ENCODE peak calls at places on chromosomes 2 and 18, in nine cellular contexts. F is lower lobe of right lung, V is endothelial cell, D is breast epithelium, G is nephron progenitor cell, T is cardiac fibroblast, O is psoas muscle, W is transverse colon, X is esophagus squamous epithelium. I is an unnamed sample.
A peak's percentile ranks its signal among the peaks of the same experiment; 100 is the strongest.

GRCh38 chr2:190159453-190159852 is 96.9 kb upstream of the MSTN start:
- DNase-seq in T (peak; percentile 85), V (no peak), X (no peak), D (peak; percentile 78), F (no peak), O (no peak), G (no peak), W (no peak), I (no peak)

GRCh38 chr2:146602383-146602782 is 1242.4 kb upstream of the ACVR2A start:
- DNase-seq in W (no peak), T (peak; percentile 31), F (no peak), D (no peak), G (no peak), V (no peak), O (no peak), X (no peak), I (no peak)

GRCh38 chr2:147910990-147911473 is 66.2 kb downstream of the ACVR2A start:
- DNase-seq in X (no peak), G (peak; percentile 25), F (no peak), T (peak; percentile 87), V (peak; percentile 24), O (no peak), W (no peak), D (no peak), I (no peak)

GRCh38 chr2:157257312-157258252 is at the start of gene GALNT5:
- DNase-seq in O (no peak), V (peak; percentile 36), D (no peak), W (peak; percentile 28), F (no peak), G (peak; percentile 39), T (peak; percentile 45), X (no peak), I (no peak)

GRCh38 chr2:3193423-3194330 is 183.9 kb downstream of the EIPR1 start:
- DNase-seq in X (no peak), F (no peak), D (no peak), V (no peak), T (peak; percentile 12), G (no peak), W (no peak), O (no peak), I (no peak)

GRCh38 chr2:36965751-36966369 is 476 bp downstream of the STRN start:
- DNase-seq in X (peak; percentile 14), V (peak; percentile 53), D (peak; percentile 32), T (no peak), G (peak; percentile 75), F (peak; percentile 62), W (peak; percentile 48), O (peak; percentile 57), I (peak; percentile 56)

GRCh38 chr18:22193466-22193865 is 24.1 kb downstream of the GATA6 start:
- DNase-seq in F (no peak), X (no peak), V (no peak), O (no peak), G (no peak), T (peak; percentile 77), W (peak; percentile 33), D (no peak), I (no peak)

GRCh38 chr2:68692511-68692910 is 42.1 kb upstream of the ARHGAP25 start:
- DNase-seq in O (no peak), X (no peak), D (no peak), G (no peak), F (no peak), V (no peak), T (no peak), W (no peak), I (no peak)

GRCh38 chr18:79975043-79975442 is 10.6 kb downstream of the HSBP1L1 start:
- DNase-seq in W (no peak), D (no peak), V (no peak), F (no peak), X (no peak), O (no peak), G (no peak), T (no peak), I (no peak)

GRCh38 chr18:79972720-79973119 is 8.3 kb downstream of the HSBP1L1 start:
- DNase-seq in O (no peak), F (no peak), D (no peak), X (no peak), V (no peak), W (peak; percentile 31), T (no peak), G (no peak), I (no peak)

GRCh38 chr18:79973517-79973916 is 9.1 kb downstream of the HSBP1L1 start:
- DNase-seq in O (no peak), F (no peak), T (no peak), D (no peak), X (no peak), V (no peak), W (no peak), G (no peak), I (no peak)

GRCh38 chr18:79974025-79974424 is 9.6 kb downstream of the HSBP1L1 start:
- DNase-seq in T (no peak), O (no peak), F (no peak), W (no peak), V (no peak), D (no peak), X (no peak), G (no peak), I (no peak)

DNA sequence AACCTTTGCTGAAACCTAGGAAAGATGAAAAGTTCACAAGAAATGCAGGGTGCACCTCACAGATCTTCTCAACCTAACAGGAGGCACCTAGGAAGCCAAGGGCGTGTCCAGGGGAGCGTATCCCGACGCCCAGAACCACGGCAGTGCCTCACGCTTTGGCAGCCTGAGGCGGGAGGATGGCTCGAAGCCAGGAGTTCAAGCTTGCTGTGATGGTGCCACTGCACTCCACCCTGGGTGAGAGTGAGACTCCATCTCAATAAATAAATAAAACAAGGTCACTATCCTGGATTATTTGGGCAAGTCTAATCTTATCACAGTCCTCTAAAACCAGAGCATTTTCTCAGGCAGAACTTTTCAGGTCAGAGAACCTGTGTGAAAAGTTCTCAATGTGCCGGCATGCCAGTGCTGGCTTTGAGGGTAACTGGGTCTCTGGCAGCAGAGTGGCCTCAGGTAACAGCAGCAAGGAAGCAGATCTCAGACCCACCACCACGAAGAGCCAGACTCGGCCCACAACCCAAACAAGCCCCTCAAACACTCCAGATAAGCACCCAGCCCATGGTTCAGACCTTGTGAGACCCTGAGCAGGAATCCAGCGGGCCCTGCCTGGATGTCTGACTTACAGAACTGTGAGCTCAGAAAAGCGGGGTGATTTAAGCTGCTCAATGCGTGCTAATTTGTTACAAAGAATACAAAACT is 11.7 kb downstream of the HSBP1L1 start:
- DNase-seq in X (no peak), T (no peak), D (no peak), O (no peak), G (no peak), W (peak; percentile 27), V (no peak), F (no peak), I (no peak)
- TF ChIP-seq CTCF in X (no peak), T (no peak), D (no peak), O (no peak), G (no peak), W (no peak), V (no peak), F (no peak), I (no peak)

GRCh38 chr18:5662586-5663090 is 118.8 kb upstream of the EPB41L3 start:
- DNase-seq in O (no peak), G (no peak), X (no peak), F (no peak), W (no peak), D (no peak), V (no peak), T (no peak), I (no peak)

GRCh38 chr18:5667356-5667755 is 123.6 kb upstream of the EPB41L3 start:
- DNase-seq in F (no peak), X (no peak), W (no peak), O (no peak), D (no peak), G (no peak), T (no peak), V (no peak), I (no peak)

GRCh38 chr18:5669585-5669984 is 125.8 kb upstream of the EPB41L3 start:
- DNase-seq in F (no peak), G (no peak), V (no peak), X (no peak), O (no peak), T (no peak), D (no peak), W (no peak), I (no peak)

GRCh38 chr18:5673576-5673975 is 129.8 kb upstream of the EPB41L3 start:
- DNase-seq in D (no peak), T (no peak), X (no peak), W (no peak), F (no peak), G (no peak), O (no peak), V (no peak), I (no peak)

DNA sequence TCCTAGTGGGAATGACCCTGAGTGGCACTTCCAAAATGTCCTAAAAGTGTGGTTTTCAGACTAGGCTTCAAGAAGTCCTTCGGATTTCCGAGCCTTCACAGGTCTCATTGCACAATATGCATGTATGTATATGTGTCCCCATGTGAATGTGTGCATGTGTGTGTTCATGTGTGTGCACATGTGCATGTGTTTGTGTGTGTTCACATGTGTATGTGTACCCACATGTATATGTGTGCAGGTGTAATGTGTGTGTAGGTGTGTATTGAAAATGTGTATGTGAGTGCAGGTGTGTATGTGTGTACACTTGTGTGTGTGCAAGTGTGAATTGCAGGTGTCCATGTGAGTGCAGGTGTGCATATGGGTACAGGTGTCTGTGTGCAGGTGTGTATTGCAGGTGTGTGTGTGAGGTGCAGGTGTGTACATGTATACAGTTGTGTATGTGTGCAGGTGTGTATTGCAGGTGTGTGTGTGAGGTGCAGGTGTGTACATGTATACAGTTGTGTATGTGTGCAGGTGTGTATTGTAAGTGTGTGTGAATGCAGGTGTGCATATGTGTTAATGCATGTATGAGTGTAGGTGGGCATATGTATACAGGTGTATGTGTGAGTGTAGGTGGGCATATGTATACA is 124.4 kb upstream of the EPB41L3 start:
- DNase-seq in T (no peak), D (no peak), F (no peak), W (no peak), X (no peak), G (no peak), O (no peak), V (no peak), I (no peak)
- TF ChIP-seq CTCF in T (no peak), D (no peak), F (no peak), W (no peak), X (no peak), G (no peak), O (no peak), V (no peak), I (no peak)

GRCh38 chr18:79787527-79788095 is 10.1 kb upstream of the KCNG2 start:
- DNase-seq in W (no peak), T (no peak), D (no peak), X (no peak), V (no peak), F (no peak), G (no peak), O (no peak), I (no peak)

GRCh38 chr18:79789091-79789891 is 8.4 kb upstream of the KCNG2 start:
- DNase-seq in T (no peak), F (no peak), O (no peak), G (no peak), D (no peak), X (no peak), V (no peak), W (no peak), I (no peak)

GRCh38 chr18:79789901-79790885 is 7.5 kb upstream of the KCNG2 start:
- DNase-seq in X (no peak), G (no peak), V (no peak), D (no peak), W (no peak), O (no peak), F (no peak), T (no peak), I (no peak)

GRCh38 chr18:79786781-79787526 is 10.8 kb upstream of the KCNG2 start:
- DNase-seq in T (peak; percentile 68), X (no peak), D (no peak), G (no peak), V (no peak), W (no peak), F (peak; percentile 35), O (peak; percentile 29), I (no peak)

DNA sequence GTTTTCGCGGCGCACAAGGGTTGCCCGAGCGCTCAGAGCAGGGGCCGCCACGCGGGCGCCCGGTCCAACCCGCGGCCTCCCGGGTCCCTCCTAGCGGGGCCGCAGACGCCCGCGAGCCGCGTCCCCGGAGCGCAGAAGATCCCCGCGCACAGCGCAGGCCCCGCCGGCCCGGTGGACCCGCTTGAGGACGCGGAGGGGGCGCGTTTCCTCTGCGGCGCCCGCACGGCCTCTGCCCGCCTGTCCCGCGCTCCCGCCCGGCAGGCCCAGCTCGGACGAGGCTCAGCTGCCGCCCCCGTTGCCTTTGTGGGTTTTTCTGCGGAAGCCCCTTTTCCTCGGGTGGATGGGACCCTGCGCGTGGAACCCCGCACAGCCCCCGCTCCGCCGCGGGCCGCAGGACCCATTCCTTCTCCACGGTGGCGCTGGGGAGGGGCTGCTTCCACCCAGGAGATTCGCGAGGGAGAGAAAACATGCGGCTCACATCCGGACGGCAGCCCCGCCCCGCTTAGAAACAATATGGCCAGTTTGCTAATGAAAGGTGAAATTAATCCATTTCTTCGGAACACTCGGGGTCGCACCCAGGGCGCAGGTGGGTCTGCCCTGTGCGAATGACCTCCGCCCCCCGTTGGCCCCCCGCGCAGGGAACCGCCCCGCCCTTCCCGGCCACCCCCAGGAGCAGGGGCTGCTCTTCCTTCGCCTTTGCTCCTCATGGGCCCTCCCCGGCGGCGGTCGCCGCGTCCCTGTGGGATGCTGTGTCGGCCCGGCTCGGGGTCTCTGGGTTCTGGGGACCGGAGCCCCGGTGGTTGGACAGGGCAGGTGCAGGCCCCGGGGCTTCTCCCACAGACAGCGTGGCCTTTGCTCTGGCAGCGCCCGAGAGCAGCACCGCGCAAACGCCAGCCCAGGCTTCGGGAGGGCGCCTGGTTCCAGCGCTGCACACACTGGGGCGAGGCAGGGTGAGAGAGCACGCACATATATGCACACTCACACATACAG is 9.3 kb upstream of the KCNG2 start:
- DNase-seq in G (peak; percentile 50), W (no peak), V (peak; percentile 37), T (peak; percentile 42), D (no peak), F (peak; percentile 43), O (peak; percentile 43), X (no peak), I (no peak)
- TF ChIP-seq CTCF in G (no peak), W (no peak), V (peak; percentile 41), T (no peak), D (no peak), F (no peak), O (no peak), X (no peak), I (no peak)

GRCh38 chr2:239539083-239539775 is 138.4 kb upstream of the HDAC4 start:
- DNase-seq in F (no peak), V (no peak), D (no peak), W (no peak), O (peak; percentile 39), T (no peak), G (no peak), X (no peak), I (no peak)
- TF ChIP-seq CTCF in F (no peak), V (no peak), D (no peak), W (no peak), O (no peak), T (no peak), G (no peak), X (no peak), I (no peak)